ENCODE peak calls at places on chromosomes 5 and 9, in four cellular contexts. X is suprapubic skin, Z is spleen, B is cardiac muscle cell. P is an unnamed sample.

GRCh38 chr9:99870126-99870525 is 36.3 kb upstream of the STX17 start:
- DNase-seq in Z (no peak), X (no peak), B (no peak), P (no peak)

GRCh38 chr5:156913719-156914370 is 49.2 kb downstream of the TIMD4 start:
- DNase-seq in B (no peak), Z (no peak), X (no peak), P (no peak)

GRCh38 chr9:104232781-104233341 is 138.8 kb downstream of the SMC2 start:
- DNase-seq in B (peak; percentile 81), X (no peak), Z (no peak), P (no peak)

GRCh38 chr9:132644251-132644650 is 25.5 kb downstream of the DDX31 start:
- DNase-seq in B (no peak), X (no peak), Z (no peak), P (no peak)

GRCh38 chr5:39780341-39780740 is 355.6 kb upstream of the DAB2 start:
- DNase-seq in B (peak; percentile 76), Z (no peak), X (no peak), P (no peak)

GRCh38 chr9:77725820-77726219 is 77.7 kb upstream of the GNA14 start:
- DNase-seq in B (no peak), X (no peak), Z (no peak), P (no peak)

GRCh38 chr5:135386886-135387628 is 12.0 kb downstream of the MACROH2A1 start:
- DNase-seq in B (peak; percentile 93), Z (peak; percentile 80), X (no peak), P (no peak)

GRCh38 chr9:129071526-129072131 is 9.3 kb upstream of the DOLPP1 start:
- DNase-seq in Z (no peak), X (no peak), B (no peak), P (no peak)

GRCh38 chr5:135255461-135256178 is 143.4 kb downstream of the MACROH2A1 start:
- DNase-seq in X (no peak), Z (no peak), B (no peak), P (no peak)

GRCh38 chr9:92636627-92637026 is 33.3 kb downstream of the IPPK start:
- DNase-seq in Z (peak; percentile 38), B (no peak), X (no peak), P (peak; percentile 46)

GRCh38 chr5:6495433-6496206 is 47.0 kb downstream of the UBE2QL1 start:
- DNase-seq in X (no peak), Z (no peak), B (no peak), P (no peak)

GRCh38 chr5:20166496-20166895 is 178.5 kb upstream of the CDH18 start:
- DNase-seq in B (no peak), X (no peak), Z (no peak), P (no peak)

GRCh38 chr9:134166374-134166773 is 2.0 kb upstream of the RNU6ATAC start:
- DNase-seq in Z (peak; percentile 82), B (no peak), X (no peak), P (no peak)

GRCh38 chr9:72444436-72444835 is 77.0 kb upstream of the TMC1 start:
- DNase-seq in B (no peak), X (no peak), Z (no peak), P (no peak)

GRCh38 chr5:32057157-32058096 is 116.7 kb downstream of the GOLPH3 start:
- DNase-seq in B (peak; percentile 39), Z (no peak), X (no peak), P (no peak)

GRCh38 chr5:51201024-51201423 is 182.2 kb upstream of the ISL1 start:
- DNase-seq in X (no peak), B (no peak), Z (no peak), P (no peak)

GRCh38 chr5:59716029-59716428 is 177.5 kb downstream of the PDE4D start:
- DNase-seq in Z (no peak), B (no peak), X (no peak), P (peak; percentile 66)

GRCh38 chr5:181114284-181114843 is 16.6 kb downstream of the OR2V1 start:
- DNase-seq in X (peak; percentile 65), B (no peak), Z (no peak), P (no peak)

GRCh38 chr9:14317667-14318255 is 3.8 kb upstream of the NFIB start:
- DNase-seq in X (no peak), B (no peak), Z (no peak), P (no peak)

GRCh38 chr9:12771891-12772290 is 2.9 kb upstream of the LURAP1L start:
- DNase-seq in X (no peak), B (no peak), Z (no peak), P (no peak)

GRCh38 chr5:164002214-164002613 is 496.8 kb downstream of the MAT2B start:
- DNase-seq in Z (no peak), B (no peak), X (no peak), P (no peak)

GRCh38 chr5:117072439-117072838 is 497.8 kb upstream of the SEMA6A start:
- DNase-seq in Z (no peak), X (no peak), B (no peak), P (no peak)

GRCh38 chr5:96565843-96566242 is 96.3 kb upstream of the CAST start:
- DNase-seq in B (peak; percentile 66), Z (no peak), X (no peak), P (no peak)

GRCh38 chr5:139146809-139147742 is 51.1 kb downstream of the SIL1 start:
- DNase-seq in B (peak; percentile 51), X (no peak), Z (no peak), P (no peak)

GRCh38 chr9:113343732-113344231 is 3.7 kb upstream of the WDR31 start:
- DNase-seq in B (peak; percentile 91), Z (no peak), X (peak; percentile 91), P (peak; percentile 98)

GRCh38 chr5:127941646-127942045 is 141.9 kb upstream of the SLC12A2 start:
- DNase-seq in X (no peak), Z (no peak), B (peak; percentile 22), P (no peak)

GRCh38 chr5:173741729-173742431 is 125.4 kb upstream of the BOD1 start:
- DNase-seq in X (no peak), B (no peak), Z (no peak), P (no peak)

GRCh38 chr9:124440786-124441185 is 9.5 kb upstream of the ADGRD2 start:
- DNase-seq in B (no peak), X (no peak), Z (peak; percentile 29), P (peak; percentile 14)

GRCh38 chr9:101362450-101362849 is 22.4 kb downstream of the BAAT start:
- DNase-seq in X (no peak), Z (no peak), B (no peak), P (no peak)

GRCh38 chr9:110687497-110687896 is 18.9 kb downstream of the MUSK start:
- DNase-seq in B (no peak), X (no peak), Z (no peak), P (no peak)

GRCh38 chr5:13944564-13945195 is at the start of gene DNAH5:
- DNase-seq in X (no peak), B (no peak), Z (no peak), P (no peak)

GRCh38 chr5:36686881-36687280 is 80.5 kb downstream of the SLC1A3 start:
- DNase-seq in B (no peak), Z (no peak), X (no peak), P (no peak)

GRCh38 chr5:36688722-36689121 is 82.3 kb downstream of the SLC1A3 start:
- DNase-seq in B (no peak), Z (no peak), X (no peak), P (no peak)

GRCh38 chr5:36690041-36690941 is 83.9 kb downstream of the SLC1A3 start:
- DNase-seq in Z (peak; percentile 95), B (peak; percentile 86), X (peak; percentile 92), P (peak; percentile 91)

GRCh38 chr5:36691241-36691640 is 84.8 kb downstream of the SLC1A3 start:
- DNase-seq in X (no peak), Z (no peak), B (no peak), P (no peak)

DNA sequence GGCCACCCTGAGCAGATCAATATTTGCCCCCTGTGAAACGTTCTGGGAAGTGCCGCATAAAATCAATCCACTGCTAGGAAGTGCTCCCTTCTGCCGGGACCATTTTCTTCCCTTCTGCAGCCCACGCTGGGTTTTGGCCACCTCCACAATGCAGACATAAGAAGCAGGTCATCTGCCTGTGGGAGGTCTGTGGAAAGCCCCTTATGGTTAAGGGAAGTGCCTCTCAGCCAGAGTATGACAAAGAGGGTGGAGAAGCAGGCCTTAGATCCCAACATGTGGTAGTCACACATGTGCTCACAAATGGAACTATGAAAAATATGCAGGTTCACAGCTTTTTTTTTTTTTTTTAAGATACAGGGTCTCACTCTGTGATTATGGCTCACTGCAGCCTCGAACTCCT is 82.8 kb downstream of the SLC1A3 start:
- DNase-seq in X (no peak), B (no peak), Z (no peak), P (no peak)
- H3K4me3 ChIP-seq in X (no peak overlapping the region), B (no peak overlapping the region), Z (no peak overlapping the region), P (no peak overlapping the region)

GRCh38 chr5:1894243-1894642 is 11.5 kb upstream of the IRX4 start:
- DNase-seq in X (no peak), Z (peak; percentile 25), B (no peak), P (no peak)
- H3K9me3 ChIP-seq in X (no peaks in the 10 kb centered on the region), Z (no peaks in the 10 kb centered on the region), B (no peaks in the 10 kb centered on the region), P (no peaks in the 10 kb centered on the region)

DNA sequence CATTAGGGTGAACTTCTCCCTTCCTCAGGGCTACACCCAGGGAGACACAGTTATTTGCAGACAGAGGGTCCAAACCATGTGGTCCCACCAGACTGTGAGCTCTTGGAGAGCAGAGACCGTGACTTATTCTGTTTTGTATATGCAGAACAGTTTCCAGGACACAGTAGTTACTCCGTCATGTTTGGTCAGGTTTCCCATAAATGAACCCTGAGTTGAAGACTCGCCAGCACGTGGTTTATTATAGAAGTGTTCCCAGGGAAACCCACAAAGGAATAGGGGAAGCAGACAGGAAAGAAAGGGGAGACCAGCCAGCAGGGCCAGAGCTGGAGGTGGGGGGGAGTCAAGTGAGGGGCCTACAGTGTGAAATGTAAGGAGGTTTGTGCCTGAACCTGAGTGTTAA is 19.1 kb upstream of the WHRN start:
- DNase-seq in Z (no peak), X (no peak), B (no peak), P (peak; percentile 66)
- H3K4me3 ChIP-seq in Z (no peak overlapping the region), X (no peak overlapping the region), B (no peak overlapping the region), P (no peak overlapping the region)

GRCh38 chr9:970310-971002 is 6.0 kb upstream of the DMRT3 start:
- DNase-seq in B (no peak), Z (no peak), X (no peak), P (no peak)
- H3K9me3 ChIP-seq in B (no peaks in the 10 kb centered on the region), Z (no peaks in the 10 kb centered on the region), X (no peaks in the 10 kb centered on the region), P (no peaks in the 10 kb centered on the region)